ENCODE peak calls at places on chromosomes 5 and 9, in ten cellular contexts. U is MM.1S, V is endodermal cell, L is uterus, I is psoas muscle, N is H1, Z is gastrocnemius medialis, W is IMR-90, Q is HCT116, E is hepatocyte. C is an unnamed sample.

GRCh38 chr9:86809968-86810367 is 137.3 kb downstream of the GAS1 start:
- DNase-seq in Q (no peak), L (no peak), W (no peak), N (no peak), E (no peak), V (no peak), U (no peak), Z (no peak), I (no peak), C (no peak)

GRCh38 chr5:132607133-132607532 is 50.4 kb downstream of the RAD50 start:
- DNase-seq in U (no peak), L (no peak), E (no peak), Z (no peak), W (no peak), N (no peak), Q (no peak), I (no peak), V (no peak), C (no peak)

GRCh38 chr5:168552146-168552545 is 23.0 kb downstream of the FBLL1 start:
- DNase-seq in Z (no peak), V (no peak), U (no peak), I (no peak), N (no peak), L (no peak), Q (no peak), E (no peak), W (peak; percentile 97), C (no peak)

GRCh38 chr5:68033961-68034581 is 181.5 kb upstream of the PIK3R1 start:
- DNase-seq in N (no peak), L (peak; percentile 41), Q (no peak), E (peak; percentile 76), Z (no peak), U (no peak), I (no peak), V (no peak), W (peak; percentile 54), C (peak; percentile 44)

GRCh38 chr5:68949256-68949655 is 144.6 kb upstream of the SLC30A5 start:
- DNase-seq in Q (no peak), E (no peak), V (no peak), I (no peak), W (no peak), U (no peak), Z (no peak), L (no peak), N (no peak), C (no peak)

GRCh38 chr5:135156715-135157404 is 122.8 kb upstream of the PITX1 start:
- DNase-seq in Z (no peak), E (no peak), N (no peak), I (no peak), V (peak; percentile 38), U (no peak), W (no peak), Q (no peak), L (no peak), C (no peak)

GRCh38 chr5:82406200-82406773 is 128.1 kb upstream of the RPS23 start:
- DNase-seq in Z (no peak), L (peak; percentile 58), W (peak; percentile 68), Q (no peak), N (no peak), U (no peak), E (no peak), I (no peak), V (no peak), C (no peak)

GRCh38 chr5:52776116-52776515 is 11.6 kb upstream of the ITGA1 start:
- DNase-seq in L (no peak), E (no peak), U (no peak), Q (no peak), W (no peak), Z (no peak), V (no peak), N (no peak), I (no peak), C (no peak)

GRCh38 chr5:14167211-14167845 is 24.2 kb downstream of the TRIO start:
- DNase-seq in I (no peak), V (peak; percentile 35), W (peak; percentile 70), Q (no peak), E (no peak), U (no peak), Z (peak; percentile 45), L (no peak), N (no peak), C (no peak)

GRCh38 chr5:14166437-14166836 is 23.3 kb downstream of the TRIO start:
- DNase-seq in Q (no peak), W (no peak), L (no peak), Z (no peak), E (no peak), V (no peak), U (no peak), N (no peak), I (no peak), C (no peak)

GRCh38 chr5:14165375-14166091 is 22.4 kb downstream of the TRIO start:
- DNase-seq in I (no peak), V (no peak), L (no peak), E (no peak), W (peak; percentile 95), N (no peak), U (no peak), Q (peak; percentile 86), Z (no peak), C (no peak)

GRCh38 chr5:14168793-14169262 is 25.7 kb downstream of the TRIO start:
- DNase-seq in Z (no peak), L (no peak), Q (no peak), N (no peak), I (no peak), V (no peak), E (no peak), U (no peak), W (no peak), C (no peak)

DNA sequence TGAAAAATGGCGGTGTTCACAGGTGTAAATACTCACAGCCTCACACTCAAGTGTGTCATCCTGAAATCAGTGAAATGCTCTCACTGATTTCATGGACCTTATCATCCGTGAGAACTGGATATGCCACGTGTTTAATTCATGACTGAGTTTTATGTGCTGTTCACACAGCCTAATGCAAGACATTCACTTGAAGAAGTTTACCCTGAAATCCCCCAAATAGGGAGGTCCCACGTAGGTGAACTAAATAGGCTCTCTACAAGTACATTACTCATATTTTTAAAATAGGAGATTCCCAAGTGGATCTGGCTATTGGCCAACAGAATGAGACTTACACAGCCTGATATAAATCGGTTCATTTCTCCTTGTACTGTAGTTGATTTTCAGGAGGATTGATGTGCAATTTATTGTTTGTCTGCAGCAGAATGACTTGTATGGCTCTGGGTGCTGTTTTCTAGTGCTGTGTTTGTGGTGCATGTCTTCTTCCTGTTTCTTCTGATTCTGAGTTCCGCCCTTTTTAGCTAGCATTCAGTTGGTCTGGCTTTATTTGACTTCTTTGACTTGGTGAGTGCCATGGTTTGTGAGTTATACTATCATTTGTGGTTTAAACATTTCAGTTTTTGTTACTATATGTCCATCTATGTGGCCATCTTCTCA is 25.1 kb downstream of the TRIO start:
- DNase-seq in Q (no peak), Z (no peak), U (no peak), N (no peak), E (no peak), I (no peak), V (no peak), W (peak; percentile 51), L (no peak), C (no peak)
- H3K4me1 ChIP-seq in Q (peaks cover 72% of the 10 kb centered on the region), Z (peaks cover 49% of the 10 kb centered on the region), U (no peaks in the 10 kb centered on the region), N (peaks cover 11% of the 10 kb centered on the region), E (peaks cover 13% of the 10 kb centered on the region), I (peaks cover 67% of the 10 kb centered on the region), V (peaks cover 5% of the 10 kb centered on the region), W (peaks cover 40% of the 10 kb centered on the region), L (peaks cover 5% of the 10 kb centered on the region), C (peaks cover 72% of the 10 kb centered on the region)

GRCh38 chr9:33676746-33677505 is 118.4 kb upstream of the PRSS3 start:
- DNase-seq in I (peak; percentile 59), N (no peak), E (peak; percentile 45), U (peak; percentile 34), W (peak; percentile 13), L (no peak), Q (no peak), Z (no peak), V (peak; percentile 88), C (no peak)

GRCh38 chr9:33682551-33682950 is 112.8 kb upstream of the PRSS3 start:
- DNase-seq in W (no peak), Q (no peak), N (no peak), L (no peak), U (no peak), E (no peak), V (no peak), Z (no peak), I (no peak), C (no peak)

GRCh38 chr9:33677506-33677809 is 117.9 kb upstream of the PRSS3 start:
- DNase-seq in W (no peak), V (no peak), U (no peak), Q (no peak), E (no peak), Z (no peak), N (no peak), I (no peak), L (no peak), C (no peak)

GRCh38 chr9:33677961-33678360 is 117.4 kb upstream of the PRSS3 start:
- DNase-seq in U (no peak), W (no peak), E (no peak), I (no peak), N (no peak), L (no peak), Z (no peak), Q (no peak), V (no peak), C (no peak)
- H3K27me3 ChIP-seq in U (no peaks in the 10 kb centered on the region), W (peaks cover 8% of the 10 kb centered on the region), E (peaks cover 20% of the 10 kb centered on the region), I (no peaks in the 10 kb centered on the region), N (no peaks in the 10 kb centered on the region), L (no peaks in the 10 kb centered on the region), Z (peaks cover 6% of the 10 kb centered on the region), Q (no peaks in the 10 kb centered on the region), V (no peaks in the 10 kb centered on the region), C (peaks cover 6% of the 10 kb centered on the region)

GRCh38 chr9:131738838-131739191 is 1.1 kb downstream of the RAPGEF1 start:
- DNase-seq in N (no peak), L (no peak), V (no peak), Z (peak; percentile 31), W (no peak), I (no peak), E (peak; percentile 73), Q (no peak), U (peak; percentile 74), C (no peak)

GRCh38 chr9:131739988-131740648 is at the start of gene RAPGEF1:
- DNase-seq in V (peak; percentile 86), N (no peak), U (peak; percentile 77), I (peak; percentile 90), Q (no peak), Z (peak; percentile 59), E (peak; percentile 84), W (no peak), L (peak; percentile 54), C (peak; percentile 46)

GRCh38 chr9:131738293-131738692 is 1.6 kb downstream of the RAPGEF1 start:
- DNase-seq in Q (no peak), Z (peak; percentile 41), N (no peak), E (no peak), L (no peak), I (no peak), W (no peak), V (no peak), U (no peak), C (no peak)

GRCh38 chr9:131740898-131741297 is 1.0 kb upstream of the RAPGEF1 start:
- DNase-seq in V (no peak), N (no peak), Q (no peak), Z (peak; percentile 96), W (no peak), L (no peak), E (no peak), I (peak; percentile 90), U (no peak), C (no peak)

DNA sequence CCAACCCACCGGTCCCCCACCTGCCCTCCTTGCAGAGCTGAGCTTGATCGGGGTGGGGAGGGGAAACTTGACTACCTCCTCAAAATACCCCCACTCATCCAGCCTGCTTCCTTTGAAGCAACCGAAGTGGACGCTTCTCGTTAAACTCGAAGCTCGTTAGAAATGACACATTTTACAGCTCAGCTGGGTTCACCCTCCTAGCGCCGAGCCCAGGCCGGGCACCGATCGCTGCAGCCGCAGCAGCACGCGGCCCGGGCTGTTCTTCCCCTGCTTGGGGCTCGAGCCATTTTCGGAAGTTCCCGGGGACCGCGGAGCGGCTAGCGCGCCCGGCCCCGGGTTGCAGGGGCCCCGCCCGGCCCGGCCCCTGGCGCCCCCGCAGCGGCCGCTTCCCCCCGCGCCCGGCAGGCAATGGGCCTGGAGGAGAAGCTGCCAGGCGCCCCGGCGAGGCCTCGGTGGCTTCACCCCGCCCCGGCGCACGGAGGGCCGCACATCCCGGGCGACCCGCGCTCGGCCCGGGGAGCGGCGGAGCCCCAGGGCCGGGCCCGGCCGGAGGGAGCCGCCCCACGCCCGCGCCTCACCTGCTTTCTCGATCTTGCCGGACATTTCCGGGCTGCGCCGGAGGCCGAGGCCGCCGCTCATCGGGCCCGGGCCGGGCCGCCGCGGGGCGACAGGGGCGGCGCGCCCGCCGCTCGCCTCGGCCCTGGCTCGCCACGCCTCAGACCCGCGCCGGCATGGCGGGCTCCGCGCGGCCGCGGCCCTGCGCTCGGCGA is 499 bp downstream of the RAPGEF1 start:
- DNase-seq in E (peak; percentile 63), N (no peak), V (peak; percentile 84), Z (no peak), Q (no peak), W (no peak), L (no peak), I (peak; percentile 71), U (peak; percentile 41), C (no peak)
- H3K27ac ChIP-seq in E (peak overlapping the region; percentile 94), N (no peak overlapping the region), V (no peak overlapping the region), Z (peak overlapping the region; percentile 76), Q (peak overlapping the region; percentile 75), W (peak overlapping the region; percentile 65), L (peak overlapping the region; percentile 75), I (peak overlapping the region; percentile 89), U (peak overlapping the region; percentile 64), C (peak overlapping the region; percentile 44)

GRCh38 chr9:81621785-81622243 is 67.5 kb downstream of the TLE1 start:
- DNase-seq in N (no peak), I (no peak), E (no peak), V (peak; percentile 79), Q (no peak), U (no peak), W (no peak), Z (no peak), L (no peak), C (no peak)

GRCh38 chr9:81621111-81621510 is 68.2 kb downstream of the TLE1 start:
- DNase-seq in L (no peak), V (no peak), N (no peak), W (no peak), Q (no peak), Z (no peak), U (no peak), E (no peak), I (no peak), C (no peak)

GRCh38 chr9:81618923-81619322 is 70.4 kb downstream of the TLE1 start:
- DNase-seq in U (no peak), Q (no peak), I (no peak), W (no peak), L (no peak), V (no peak), E (no peak), N (no peak), Z (no peak), C (no peak)

GRCh38 chr9:81619353-81620008 is 69.9 kb downstream of the TLE1 start:
- DNase-seq in V (no peak), W (peak; percentile 98), Z (no peak), Q (no peak), U (no peak), N (no peak), E (no peak), L (no peak), I (no peak), C (no peak)

DNA sequence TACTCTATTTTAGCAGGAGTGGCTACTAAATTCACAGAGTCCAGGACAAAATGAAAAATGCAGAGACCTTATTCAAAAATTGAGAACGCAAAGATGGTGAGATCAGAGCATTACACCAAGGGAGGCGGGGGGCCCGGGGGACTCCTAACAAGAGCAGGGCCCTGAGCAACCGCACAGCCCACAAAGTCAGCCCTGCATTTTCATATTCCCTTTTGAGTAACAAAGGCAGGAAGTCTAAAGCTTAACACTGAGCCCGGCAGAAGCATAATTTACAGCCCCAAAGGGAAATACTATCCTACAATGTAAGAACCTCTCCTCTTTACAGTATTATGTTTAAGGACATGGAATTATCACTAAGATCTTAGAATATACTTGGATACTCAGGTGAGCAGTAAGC is 69.3 kb downstream of the TLE1 start:
- DNase-seq in Z (no peak), U (no peak), W (no peak), E (no peak), V (no peak), N (no peak), Q (no peak), I (no peak), L (no peak), C (no peak)
- H3K4me1 ChIP-seq in Z (peaks cover 29% of the 10 kb centered on the region), U (no peaks in the 10 kb centered on the region), W (peaks cover 4% of the 10 kb centered on the region), E (no peaks in the 10 kb centered on the region), V (peaks cover 13% of the 10 kb centered on the region), N (peaks cover 18% of the 10 kb centered on the region), Q (no peaks in the 10 kb centered on the region), I (peaks cover 17% of the 10 kb centered on the region), L (no peaks in the 10 kb centered on the region), C (peaks cover 41% of the 10 kb centered on the region)

C was measured in tibial nerve.